ENCODE peak calls at places on chromosomes 4 and X, in seven cellular contexts. J, Q, D, I, T, A and B are unnamed samples.
A peak's percentile ranks its signal among the peaks of the same experiment; 100 is the strongest.

GRCh38 chrX:65685112-65685511 is 17.7 kb downstream of the MSN start:
- DNase-seq in J (no peak), Q (no peak), D (no peak), I (no peak), T (no peak), A (no peak), B (no peak)

GRCh38 chrX:48456628-48457027 is 13.4 kb downstream of the SLC38A5 start:
- DNase-seq in J (no peak), Q (no peak), D (no peak), I (no peak), T (no peak), A (no peak), B (no peak)

GRCh38 chr4:1276984-1277383 is 12.7 kb upstream of the MAEA start:
- DNase-seq in J (no peak), Q (no peak), D (no peak), I (no peak), T (no peak), A (no peak), B (no peak)

GRCh38 chr4:120921456-120922389 is 803 bp downstream of the PRDM5 start:
- DNase-seq in J (peak; percentile 65), Q (no peak), D (peak; percentile 66), I (peak; percentile 63), T (peak; percentile 36), A (peak; percentile 41), B (no peak)

GRCh38 chr4:11480683-11481082 is 52.0 kb upstream of the HS3ST1 start:
- DNase-seq in J (no peak), Q (no peak), D (no peak), I (peak; percentile 16), T (no peak), A (no peak), B (no peak)

GRCh38 chr4:174578366-174578765 is 56.1 kb upstream of the HPGD start:
- DNase-seq in J (peak; percentile 35), Q (no peak), D (no peak), I (peak; percentile 45), T (no peak), A (no peak), B (no peak)

GRCh38 chr4:182574706-182575105 is 331.5 kb downstream of the TENM3 start:
- DNase-seq in J (no peak), Q (no peak), D (no peak), I (no peak), T (no peak), A (no peak), B (no peak)

GRCh38 chrX:153565996-153566580 is 32.9 kb downstream of the CCNQ start:
- DNase-seq in J (no peak), Q (no peak), D (no peak), I (no peak), T (no peak), A (peak; percentile 40), B (no peak)

GRCh38 chrX:48003367-48003757 is 427 bp downstream of the ZNF182 start:
- DNase-seq in J (no peak), Q (no peak), D (no peak), I (no peak), T (no peak), A (no peak), B (no peak)